ENCODE peak calls at places on chromosomes 13 and 19, in five cellular contexts. B is HEK293T, J is HepG2, F is H1, Y is GM12878. P is an unnamed sample.

GRCh38 chr13:34765446-34766180 is 176.5 kb upstream of the NBEA start:
- DNase-seq in B (no peak), J (no peak), F (no peak), Y (no peak), P (no peak)

GRCh38 chr19:54154603-54155345 is 4.7 kb downstream of the LENG1 start:
- DNase-seq in B (no peak), J (no peak), F (no peak), Y (no peak), P (no peak)

GRCh38 chr13:106326751-106327150 is 208.7 kb downstream of the EFNB2 start:
- DNase-seq in B (no peak), J (no peak), F (no peak), Y (no peak), P (no peak)

GRCh38 chr13:72886272-72887062 is 104.5 kb downstream of the PIBF1 start:
- DNase-seq in B (no peak), J (no peak), F (no peak), Y (no peak), P (no peak)

GRCh38 chr13:25295228-25295627 is 6.2 kb upstream of the NUP58 start:
- DNase-seq in B (no peak), J (no peak), F (no peak), Y (no peak), P (no peak)

GRCh38 chr19:55036058-55036457 is 2.0 kb downstream of the GP6 start:
- DNase-seq in B (no peak), J (no peak), F (no peak), Y (no peak), P (no peak)

GRCh38 chr19:16076958-16077611 is 790 bp downstream of the TPM4 start:
- DNase-seq in B (peak; percentile 25), J (no peak), F (peak; percentile 65), Y (no peak), P (no peak)

GRCh38 chr13:81957121-81957520 is 1616.2 kb upstream of the SPRY2 start:
- DNase-seq in B (peak; percentile 60), J (peak; percentile 2), F (no peak), Y (no peak), P (peak; percentile 9)

GRCh38 chr19:29858621-29859020 is 46.8 kb downstream of the CCNE1 start:
- DNase-seq in B (no peak), J (no peak), F (no peak), Y (no peak), P (no peak)

GRCh38 chr13:78147905-78148304 is 229.3 kb upstream of the EDNRB start:
- DNase-seq in B (no peak), J (no peak), F (no peak), Y (no peak), P (no peak)

GRCh38 chr19:47096721-47097120 is 16.9 kb downstream of the ZC3H4 start:
- DNase-seq in B (no peak), J (no peak), F (no peak), Y (no peak), P (no peak)

GRCh38 chr19:47099576-47100050 is 14.0 kb downstream of the ZC3H4 start:
- DNase-seq in B (no peak), J (no peak), F (no peak), Y (no peak), P (no peak)

GRCh38 chr19:47098608-47099007 is 15.0 kb downstream of the ZC3H4 start:
- DNase-seq in B (no peak), J (no peak), F (no peak), Y (no peak), P (no peak)

GRCh38 chr19:47095707-47096704 is 17.6 kb downstream of the ZC3H4 start:
- DNase-seq in B (no peak), J (peak; percentile 97), F (no peak), Y (no peak), P (no peak)

DNA sequence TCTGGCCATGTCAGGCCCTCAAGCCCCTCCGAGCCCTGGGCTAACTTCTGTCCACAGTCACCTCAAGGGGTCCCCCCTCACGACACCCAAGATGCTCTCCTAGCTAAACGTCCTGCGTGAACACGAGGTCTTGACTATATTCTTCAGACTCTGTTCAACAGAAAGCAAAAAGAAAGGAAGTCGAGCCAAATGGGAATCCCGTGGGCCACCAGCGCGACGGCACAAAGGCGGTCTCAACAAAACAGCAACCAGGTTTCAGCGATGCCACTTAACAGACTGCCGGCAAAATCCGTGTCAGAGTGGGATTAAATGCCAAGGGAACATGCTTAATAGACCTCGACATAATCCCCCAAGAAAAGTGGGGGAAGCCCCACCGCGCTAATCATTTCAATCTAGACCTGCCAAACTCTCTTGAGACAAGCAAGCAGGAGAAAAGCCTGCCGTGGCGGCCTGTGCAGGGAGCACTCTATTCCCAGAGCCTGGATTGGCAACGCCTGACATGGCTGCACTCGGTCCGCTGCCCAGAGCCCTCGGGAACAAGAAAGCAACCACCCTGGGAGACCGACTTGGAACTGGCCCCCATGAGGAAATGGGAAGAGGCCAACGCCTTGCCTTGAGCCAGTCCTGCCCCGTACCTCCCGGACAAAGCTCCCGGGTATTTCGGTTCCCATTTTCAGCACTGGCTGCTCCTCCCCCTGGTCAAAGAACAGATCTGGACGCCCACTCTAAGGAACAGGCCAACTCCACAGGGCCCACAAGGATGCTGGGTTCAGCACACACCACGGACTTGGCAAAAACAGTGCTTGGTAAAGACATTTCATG is 16.0 kb downstream of the ZC3H4 start:
- DNase-seq in B (no peak), J (no peak), F (no peak), Y (no peak), P (no peak)
- TF ChIP-seq SUZ12 in B (no peak), J (no peak), F (no peak), Y (no peak), P (no peak)

GRCh38 chr19:56476093-56476492 is 1.1 kb downstream of the ZNF667 start:
- DNase-seq in B (no peak), J (no peak), F (no peak), Y (no peak), P (no peak)

GRCh38 chr19:56476671-56477428 is at the start of gene ZNF667:
- DNase-seq in B (no peak), J (no peak), F (no peak), Y (no peak), P (no peak)

DNA sequence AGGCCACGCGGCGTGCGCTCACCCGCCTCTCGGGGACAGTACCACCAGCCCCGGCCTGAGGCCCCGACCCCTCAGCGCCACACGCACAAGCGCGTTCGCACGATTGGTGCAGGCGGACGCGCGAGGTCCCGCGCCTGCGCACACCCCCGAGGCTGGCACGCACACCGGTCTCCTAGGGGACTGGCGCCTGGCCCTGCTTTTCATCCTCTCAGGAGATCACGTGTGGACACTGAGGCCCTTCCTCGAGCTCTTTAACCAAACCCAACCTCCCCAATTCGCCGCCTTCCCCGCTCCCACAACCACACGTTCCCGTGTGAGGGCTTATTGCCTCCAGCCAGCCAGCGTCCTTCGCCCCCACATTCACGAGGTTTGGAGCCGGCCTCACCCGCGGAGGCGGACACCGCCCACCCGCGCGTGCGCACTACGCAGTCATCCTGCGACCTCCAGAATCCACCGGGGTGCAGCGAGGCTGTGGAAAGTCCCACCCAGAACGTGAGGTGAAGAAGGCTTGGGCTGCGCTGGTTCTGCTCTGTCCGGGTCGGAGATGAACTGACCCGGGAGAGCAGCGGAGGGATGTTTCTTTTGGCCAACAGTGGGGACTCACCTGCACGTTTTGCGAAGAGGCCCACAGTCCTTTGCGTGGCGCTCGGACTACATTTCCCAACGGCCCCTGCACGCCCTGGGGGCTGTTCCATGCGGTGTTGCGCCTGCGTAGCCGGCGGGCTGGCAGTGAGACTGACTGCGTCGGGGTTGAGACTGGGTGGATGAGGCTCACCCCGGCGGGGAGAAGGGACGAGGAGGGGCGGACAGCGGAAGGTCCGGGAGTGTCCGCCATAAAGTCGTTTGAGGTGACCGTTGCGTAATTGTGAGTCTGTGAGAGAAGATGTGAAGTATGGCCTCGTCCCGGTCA is 539 bp upstream of the ZNF667 start:
- DNase-seq in B (no peak), J (no peak), F (peak; percentile 81), Y (no peak), P (peak; percentile 75)
- TF ChIP-seq SUZ12 in B (no peak), J (no peak), F (peak; percentile 51), Y (no peak), P (no peak)

GRCh38 chr19:38142176-38143035 is 81.6 kb downstream of the DPF1 start:
- DNase-seq in B (peak; percentile 74), J (peak; percentile 33), F (peak; percentile 85), Y (no peak), P (peak; percentile 20)
- TF ChIP-seq SUZ12 in B (no peak), J (no peak), F (no peak), Y (no peak), P (no peak)

DNA sequence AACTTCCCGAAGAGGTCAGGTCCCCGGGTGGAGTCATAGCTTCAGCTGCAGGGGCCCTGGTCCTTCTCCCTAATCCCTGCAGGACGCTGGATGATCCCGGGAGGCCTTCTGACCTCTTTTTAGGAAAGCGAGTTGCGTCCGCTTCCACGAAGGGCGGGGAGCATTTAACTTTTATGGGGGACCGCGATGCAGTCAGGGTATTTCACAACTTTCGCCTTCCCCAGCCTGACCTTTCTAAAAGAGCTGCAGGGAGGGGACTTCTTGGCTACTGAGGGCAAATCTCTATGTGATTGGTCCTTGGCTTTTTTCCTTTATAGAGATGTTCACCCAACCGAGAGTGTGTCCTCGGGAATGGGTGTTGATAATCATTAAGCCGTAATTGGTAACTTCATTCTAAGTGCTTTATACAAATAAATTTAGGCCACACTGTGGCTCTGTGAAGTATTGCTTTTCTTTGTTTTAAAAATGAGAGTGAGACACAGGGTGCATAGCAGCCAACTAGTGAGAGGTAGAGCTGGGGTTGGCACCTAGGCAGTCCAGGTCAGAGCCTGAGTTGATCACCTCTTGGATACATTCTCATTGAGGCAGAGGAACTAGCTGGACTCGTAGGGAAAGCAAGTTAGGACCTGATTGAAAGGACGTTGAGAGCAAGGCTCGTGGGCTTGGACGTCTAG is 841 bp downstream of the ZNF230 start:
- DNase-seq in B (peak; percentile 6), J (peak; percentile 8), F (peak; percentile 44), Y (no peak), P (no peak)
- TF ChIP-seq SUZ12 in B (no peak), J (no peak), F (no peak), Y (no peak), P (no peak)

DNA sequence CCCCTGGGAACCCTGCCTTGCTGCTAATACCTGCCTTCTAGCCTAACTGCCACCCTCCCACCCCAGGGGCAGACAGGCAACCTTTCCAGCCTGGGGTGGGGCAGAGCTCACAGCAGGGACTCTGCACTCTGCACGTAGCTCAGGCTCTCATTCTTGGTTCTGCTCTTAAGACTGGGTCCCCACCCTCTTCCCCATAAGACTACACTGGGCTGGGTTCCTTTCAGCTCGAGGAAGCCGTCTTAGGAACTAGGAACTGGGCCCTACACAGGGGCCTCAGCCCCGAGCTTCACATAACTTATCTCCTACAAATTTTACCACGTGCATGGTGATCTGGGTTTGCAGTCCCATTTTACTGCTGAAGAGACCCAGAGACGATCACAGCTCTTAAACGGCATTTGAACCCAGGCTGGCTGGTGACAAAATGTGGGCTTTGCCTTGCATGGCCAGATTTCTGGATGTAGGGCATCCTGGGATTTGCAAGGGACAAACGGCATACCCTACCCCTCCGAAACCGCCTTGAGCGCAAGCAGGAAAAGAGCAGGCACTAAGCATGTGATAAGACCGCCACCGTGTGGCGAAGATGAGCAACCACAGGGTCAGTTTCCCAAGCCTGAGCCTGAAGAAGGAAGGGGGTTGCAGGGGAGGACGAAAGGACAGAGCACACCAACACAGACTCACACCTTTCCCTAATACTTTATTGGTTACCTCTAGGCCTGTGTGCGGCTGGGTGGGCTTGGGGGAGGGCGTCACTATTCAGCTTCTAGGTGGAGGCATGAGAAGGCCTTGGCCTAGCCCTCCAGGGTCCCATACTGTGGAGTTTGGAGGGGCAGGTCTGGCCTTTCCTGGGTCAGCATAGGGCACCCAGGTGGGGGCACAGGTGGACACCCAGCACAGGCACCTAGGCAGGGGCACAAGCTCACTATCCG is 5.1 kb downstream of the JUNB start:
- DNase-seq in B (peak; percentile 63), J (peak; percentile 68), F (peak; percentile 81), Y (no peak), P (peak; percentile 84)
- TF ChIP-seq SUZ12 in B (no peak), J (no peak), F (no peak), Y (no peak), P (no peak)